ENCODE peak calls at places on chromosomes 11 and 22, in nine cellular contexts. One of them, this sample, is unnamed. For H3K9me3 and H3K27me3, the result is how much of the 10 kb centered on the place peaks cover.

GRCh38 chr11:92681606-92682005 is 287.8 kb upstream of the MTNR1B start:
- DNase-seq in H1: no peak
- DNase-seq in spleen: no peak
- DNase-seq in SK-N-SH: no peak
- DNase-seq in CD8-positive, alpha-beta T cell: no peak
- DNase-seq in right atrium auricular region: no peak
- DNase-seq in PC-3: no peak
- DNase-seq in cardiac muscle cell: no peak
- DNase-seq in upper lobe of right lung: no peak
- DNase-seq in this sample: no peak

GRCh38 chr11:73429121-73429740 is 53.0 kb downstream of the RELT start:
- DNase-seq in H1: no peak
- DNase-seq in upper lobe of right lung: no peak
- DNase-seq in PC-3: peak
- DNase-seq in right atrium auricular region: no peak
- DNase-seq in SK-N-SH: no peak
- DNase-seq in spleen: no peak
- DNase-seq in cardiac muscle cell: peak
- DNase-seq in CD8-positive, alpha-beta T cell: no peak
- DNase-seq in this sample: no peak

GRCh38 chr22:38243007-38243775 is 29.6 kb downstream of the TMEM184B start:
- DNase-seq in spleen: no peak
- DNase-seq in CD8-positive, alpha-beta T cell: no peak
- DNase-seq in SK-N-SH: no peak
- DNase-seq in upper lobe of right lung: no peak
- DNase-seq in cardiac muscle cell: peak
- DNase-seq in right atrium auricular region: no peak
- DNase-seq in PC-3: no peak
- DNase-seq in H1: no peak
- DNase-seq in this sample: no peak

GRCh38 chr11:43546561-43547410 is 133.8 kb upstream of the HSD17B12 start:
- DNase-seq in spleen: no peak
- DNase-seq in right atrium auricular region: no peak
- DNase-seq in CD8-positive, alpha-beta T cell: no peak
- DNase-seq in upper lobe of right lung: no peak
- DNase-seq in PC-3: no peak
- DNase-seq in H1: no peak
- DNase-seq in cardiac muscle cell: no peak
- DNase-seq in SK-N-SH: no peak
- DNase-seq in this sample: no peak

GRCh38 chr11:123111465-123111864 is 49.5 kb upstream of the HSPA8 start:
- DNase-seq in H1: no peak
- DNase-seq in spleen: no peak
- DNase-seq in cardiac muscle cell: peak
- DNase-seq in right atrium auricular region: no peak
- DNase-seq in SK-N-SH: peak
- DNase-seq in CD8-positive, alpha-beta T cell: no peak
- DNase-seq in upper lobe of right lung: no peak
- DNase-seq in PC-3: peak
- DNase-seq in this sample: no peak

GRCh38 chr11:62921201-62921572 is at the start of gene CHRM1:
- DNase-seq in cardiac muscle cell: no peak
- DNase-seq in upper lobe of right lung: no peak
- DNase-seq in CD8-positive, alpha-beta T cell: no peak
- DNase-seq in SK-N-SH: no peak
- DNase-seq in H1: no peak
- DNase-seq in right atrium auricular region: no peak
- DNase-seq in PC-3: peak
- DNase-seq in spleen: peak
- DNase-seq in this sample: no peak

GRCh38 chr22:21727768-21728167 is 7.8 kb downstream of the YPEL1 start:
- DNase-seq in H1: no peak
- DNase-seq in CD8-positive, alpha-beta T cell: no peak
- DNase-seq in SK-N-SH: no peak
- DNase-seq in cardiac muscle cell: no peak
- DNase-seq in spleen: no peak
- DNase-seq in upper lobe of right lung: no peak
- DNase-seq in right atrium auricular region: no peak
- DNase-seq in PC-3: no peak
- DNase-seq in this sample: no peak

GRCh38 chr11:65918211-65919150 is at the start of gene C11orf68:
- DNase-seq in cardiac muscle cell: peak
- DNase-seq in PC-3: peak
- DNase-seq in upper lobe of right lung: no peak
- DNase-seq in right atrium auricular region: no peak
- DNase-seq in CD8-positive, alpha-beta T cell: no peak
- DNase-seq in spleen: no peak
- DNase-seq in SK-N-SH: no peak
- DNase-seq in H1: peak
- DNase-seq in this sample: no peak

GRCh38 chr11:120173771-120174170 is 35.9 kb upstream of the TRIM29 start:
- DNase-seq in CD8-positive, alpha-beta T cell: peak
- DNase-seq in upper lobe of right lung: no peak
- DNase-seq in PC-3: no peak
- DNase-seq in SK-N-SH: no peak
- DNase-seq in right atrium auricular region: peak
- DNase-seq in H1: no peak
- DNase-seq in cardiac muscle cell: peak
- DNase-seq in spleen: no peak
- DNase-seq in this sample: peak

GRCh38 chr11:8757047-8757446 is 74.5 kb downstream of the RPL27A start:
- DNase-seq in H1: no peak
- DNase-seq in CD8-positive, alpha-beta T cell: no peak
- DNase-seq in spleen: no peak
- DNase-seq in right atrium auricular region: no peak
- DNase-seq in cardiac muscle cell: no peak
- DNase-seq in upper lobe of right lung: no peak
- DNase-seq in PC-3: peak
- DNase-seq in SK-N-SH: no peak
- DNase-seq in this sample: no peak

GRCh38 chr11:2498750-2499149 is 53.9 kb downstream of the KCNQ1 start:
- DNase-seq in spleen: no peak
- DNase-seq in SK-N-SH: no peak
- DNase-seq in H1: no peak
- DNase-seq in upper lobe of right lung: no peak
- DNase-seq in right atrium auricular region: no peak
- DNase-seq in PC-3: no peak
- DNase-seq in CD8-positive, alpha-beta T cell: no peak
- DNase-seq in cardiac muscle cell: no peak
- DNase-seq in this sample: no peak

GRCh38 chr11:118139578-118139977 is 13.0 kb downstream of the SCN4B start:
- DNase-seq in upper lobe of right lung: peak
- DNase-seq in spleen: no peak
- DNase-seq in SK-N-SH: no peak
- DNase-seq in H1: no peak
- DNase-seq in cardiac muscle cell: peak
- DNase-seq in PC-3: no peak
- DNase-seq in right atrium auricular region: no peak
- DNase-seq in CD8-positive, alpha-beta T cell: no peak
- DNase-seq in this sample: no peak

GRCh38 chr11:71562120-71562519 is 3.2 kb upstream of the KRTAP5-10 start:
- DNase-seq in H1: no peak
- DNase-seq in spleen: no peak
- DNase-seq in cardiac muscle cell: peak
- DNase-seq in SK-N-SH: no peak
- DNase-seq in PC-3: peak
- DNase-seq in right atrium auricular region: no peak
- DNase-seq in CD8-positive, alpha-beta T cell: no peak
- DNase-seq in upper lobe of right lung: no peak
- DNase-seq in this sample: no peak

DNA sequence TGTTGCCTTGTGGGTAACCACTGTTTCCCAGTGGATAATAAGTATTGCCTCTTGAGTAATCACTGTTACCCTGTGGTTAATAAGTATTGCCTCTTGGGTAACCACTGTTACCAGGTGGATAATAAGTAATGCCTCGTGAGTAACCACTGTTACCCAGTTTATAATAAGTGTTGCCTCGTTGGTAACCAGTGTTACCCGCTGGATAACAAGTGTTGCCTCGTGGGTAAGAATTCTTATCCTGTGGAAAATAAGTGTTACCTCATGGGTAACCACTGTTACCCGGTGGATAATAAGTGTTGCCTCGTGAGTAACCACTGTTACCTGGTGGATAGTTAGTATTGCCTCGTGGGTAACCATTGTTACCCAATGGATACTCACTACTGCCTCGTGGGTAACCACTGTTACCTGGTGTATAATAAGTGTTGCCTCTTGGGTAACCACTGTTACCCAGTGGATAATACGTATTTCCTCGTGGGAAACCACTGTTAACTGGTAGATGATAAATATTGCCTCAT is 24.1 kb upstream of the NXPE4 start:
- DNase-seq in SK-N-SH: no peak
- DNase-seq in cardiac muscle cell: no peak
- DNase-seq in right atrium auricular region: no peak
- DNase-seq in upper lobe of right lung: no peak
- DNase-seq in spleen: no peak
- DNase-seq in PC-3: no peak
- DNase-seq in CD8-positive, alpha-beta T cell: no peak
- DNase-seq in H1: no peak
- DNase-seq in this sample: no peak
- H3K9me3 ChIP-seq in SK-N-SH: under half
- H3K9me3 ChIP-seq in cardiac muscle cell: under half
- H3K9me3 ChIP-seq in right atrium auricular region: under half
- H3K9me3 ChIP-seq in upper lobe of right lung: under half
- H3K9me3 ChIP-seq in spleen: under half
- H3K9me3 ChIP-seq in PC-3: half or more
- H3K9me3 ChIP-seq in CD8-positive, alpha-beta T cell: under half
- H3K9me3 ChIP-seq in H1: under half
- H3K9me3 ChIP-seq in this sample: under half

DNA sequence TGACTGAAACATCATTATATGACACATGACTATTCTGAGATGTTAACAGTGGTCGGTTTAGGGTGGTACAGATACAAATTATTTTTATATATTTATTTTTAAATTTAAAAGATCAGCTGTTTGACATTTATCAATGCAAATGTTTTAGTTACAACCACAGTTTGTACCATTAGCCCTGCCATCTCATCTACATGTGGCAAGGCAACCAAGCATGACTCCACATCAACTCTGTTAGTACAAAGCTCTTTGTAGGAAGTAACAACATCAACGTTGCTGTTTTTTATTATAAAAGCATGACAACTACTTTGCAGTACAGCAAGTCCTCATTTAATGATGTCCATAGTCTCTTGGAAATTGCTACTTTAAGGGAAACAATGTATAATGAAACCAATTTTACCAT is 40.8 kb downstream of the ENTHD1 start:
- DNase-seq in H1: no peak
- DNase-seq in spleen: no peak
- DNase-seq in CD8-positive, alpha-beta T cell: no peak
- DNase-seq in upper lobe of right lung: no peak
- DNase-seq in right atrium auricular region: no peak
- DNase-seq in PC-3: no peak
- DNase-seq in cardiac muscle cell: no peak
- DNase-seq in SK-N-SH: no peak
- DNase-seq in this sample: no peak
- TF ChIP-seq CTCF in H1: no peak
- TF ChIP-seq CTCF in spleen: no peak
- TF ChIP-seq CTCF in CD8-positive, alpha-beta T cell: no peak
- TF ChIP-seq CTCF in upper lobe of right lung: no peak
- TF ChIP-seq CTCF in right atrium auricular region: no peak
- TF ChIP-seq CTCF in PC-3: no peak
- TF ChIP-seq CTCF in cardiac muscle cell: no peak
- TF ChIP-seq CTCF in SK-N-SH: no peak
- TF ChIP-seq CTCF in this sample: no peak

GRCh38 chr11:126999366-126999765 is 1.2 kb downstream of the KIRREL3 start:
- DNase-seq in upper lobe of right lung: no peak
- DNase-seq in CD8-positive, alpha-beta T cell: no peak
- DNase-seq in spleen: no peak
- DNase-seq in cardiac muscle cell: no peak
- DNase-seq in SK-N-SH: no peak
- DNase-seq in H1: no peak
- DNase-seq in right atrium auricular region: no peak
- DNase-seq in PC-3: no peak
- DNase-seq in this sample: no peak
- H3K27me3 ChIP-seq in upper lobe of right lung: half or more
- H3K27me3 ChIP-seq in CD8-positive, alpha-beta T cell: under half
- H3K27me3 ChIP-seq in spleen: under half
- H3K27me3 ChIP-seq in cardiac muscle cell: half or more
- H3K27me3 ChIP-seq in SK-N-SH: under half
- H3K27me3 ChIP-seq in H1: under half
- H3K27me3 ChIP-seq in right atrium auricular region: under half
- H3K27me3 ChIP-seq in PC-3: half or more
- H3K27me3 ChIP-seq in this sample: half or more

GRCh38 chr22:47245786-47246185 is 483.3 kb downstream of the TBC1D22A start:
- DNase-seq in right atrium auricular region: peak
- DNase-seq in CD8-positive, alpha-beta T cell: no peak
- DNase-seq in upper lobe of right lung: no peak
- DNase-seq in PC-3: no peak
- DNase-seq in spleen: no peak
- DNase-seq in SK-N-SH: no peak
- DNase-seq in cardiac muscle cell: no peak
- DNase-seq in H1: no peak
- DNase-seq in this sample: no peak
- H3K9me3 ChIP-seq in right atrium auricular region: under half
- H3K9me3 ChIP-seq in CD8-positive, alpha-beta T cell: under half
- H3K9me3 ChIP-seq in upper lobe of right lung: under half
- H3K9me3 ChIP-seq in PC-3: under half
- H3K9me3 ChIP-seq in spleen: under half
- H3K9me3 ChIP-seq in SK-N-SH: under half
- H3K9me3 ChIP-seq in cardiac muscle cell: under half
- H3K9me3 ChIP-seq in H1: half or more
- H3K9me3 ChIP-seq in this sample: under half

DNA sequence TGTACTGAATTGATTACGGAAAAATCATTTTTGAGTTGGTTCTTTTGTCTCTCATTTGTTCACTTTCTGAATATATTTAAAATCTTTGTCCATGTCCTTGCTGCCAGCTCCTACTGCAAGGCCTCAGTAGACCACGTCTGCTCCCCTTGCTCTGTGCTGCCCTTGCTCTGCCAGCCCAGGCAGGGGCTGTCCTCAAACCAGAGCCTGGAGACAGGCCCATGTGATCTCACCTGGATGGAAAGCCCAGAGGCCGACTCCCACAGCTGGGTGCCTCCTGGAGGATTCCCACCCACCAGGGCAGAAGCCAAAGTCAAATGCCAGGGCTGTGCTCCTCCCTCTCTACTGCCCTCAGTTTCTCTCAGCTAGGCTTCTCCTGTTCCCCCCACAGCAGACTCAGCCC is 141.8 kb downstream of the NTM start:
- DNase-seq in SK-N-SH: no peak
- DNase-seq in H1: no peak
- DNase-seq in PC-3: no peak
- DNase-seq in upper lobe of right lung: no peak
- DNase-seq in CD8-positive, alpha-beta T cell: no peak
- DNase-seq in cardiac muscle cell: no peak
- DNase-seq in right atrium auricular region: no peak
- DNase-seq in spleen: no peak
- DNase-seq in this sample: no peak
- TF ChIP-seq CTCF in SK-N-SH: no peak
- TF ChIP-seq CTCF in H1: no peak
- TF ChIP-seq CTCF in PC-3: no peak
- TF ChIP-seq CTCF in upper lobe of right lung: no peak
- TF ChIP-seq CTCF in CD8-positive, alpha-beta T cell: no peak
- TF ChIP-seq CTCF in cardiac muscle cell: no peak
- TF ChIP-seq CTCF in right atrium auricular region: no peak
- TF ChIP-seq CTCF in spleen: no peak
- TF ChIP-seq CTCF in this sample: no peak

This sample was measured in CD4-positive, alpha-beta T cell.